ENCODE peak calls at places on chromosomes 12 and 14, in seven cellular contexts. One of them, this sample, is unnamed. For H3K4me1, the result is how much of the 10 kb centered on the place peaks cover.

GRCh38 chr12:47303207-47303606 is 223.4 kb upstream of the AMIGO2 start:
- DNase-seq in psoas muscle: no peak
- DNase-seq in CD8-positive, alpha-beta memory T cell: no peak
- DNase-seq in PC-9: no peak
- DNase-seq in gastrocnemius medialis: no peak
- DNase-seq in cardiac muscle cell: no peak
- DNase-seq in CD8-positive, alpha-beta T cell: no peak
- DNase-seq in this sample: no peak

GRCh38 chr14:65243766-65244442 is 141.6 kb upstream of the MAX start:
- DNase-seq in cardiac muscle cell: no peak
- DNase-seq in psoas muscle: no peak
- DNase-seq in CD8-positive, alpha-beta memory T cell: no peak
- DNase-seq in CD8-positive, alpha-beta T cell: no peak
- DNase-seq in PC-9: no peak
- DNase-seq in gastrocnemius medialis: no peak
- DNase-seq in this sample: no peak

GRCh38 chr14:31895206-31895605 is 181.9 kb upstream of the ARHGAP5 start:
- DNase-seq in CD8-positive, alpha-beta T cell: no peak
- DNase-seq in psoas muscle: no peak
- DNase-seq in CD8-positive, alpha-beta memory T cell: no peak
- DNase-seq in cardiac muscle cell: no peak
- DNase-seq in gastrocnemius medialis: no peak
- DNase-seq in PC-9: no peak
- DNase-seq in this sample: no peak

GRCh38 chr12:126772171-126772864 is 1494.7 kb upstream of the TMEM132C start:
- DNase-seq in CD8-positive, alpha-beta T cell: peak
- DNase-seq in CD8-positive, alpha-beta memory T cell: peak
- DNase-seq in gastrocnemius medialis: no peak
- DNase-seq in cardiac muscle cell: no peak
- DNase-seq in PC-9: peak
- DNase-seq in psoas muscle: no peak
- DNase-seq in this sample: no peak

GRCh38 chr14:41022932-41023331 is 583.7 kb upstream of the LRFN5 start:
- DNase-seq in psoas muscle: no peak
- DNase-seq in cardiac muscle cell: no peak
- DNase-seq in gastrocnemius medialis: no peak
- DNase-seq in CD8-positive, alpha-beta T cell: no peak
- DNase-seq in PC-9: no peak
- DNase-seq in CD8-positive, alpha-beta memory T cell: no peak
- DNase-seq in this sample: no peak

GRCh38 chr14:46368275-46368674 is 283.3 kb downstream of the RPL10L start:
- DNase-seq in psoas muscle: no peak
- DNase-seq in cardiac muscle cell: no peak
- DNase-seq in gastrocnemius medialis: no peak
- DNase-seq in PC-9: no peak
- DNase-seq in CD8-positive, alpha-beta memory T cell: no peak
- DNase-seq in CD8-positive, alpha-beta T cell: no peak
- DNase-seq in this sample: no peak

GRCh38 chr12:22459872-22460490 is 84.4 kb downstream of the C2CD5 start:
- DNase-seq in CD8-positive, alpha-beta T cell: no peak
- DNase-seq in gastrocnemius medialis: no peak
- DNase-seq in psoas muscle: no peak
- DNase-seq in cardiac muscle cell: peak
- DNase-seq in CD8-positive, alpha-beta memory T cell: no peak
- DNase-seq in PC-9: no peak
- DNase-seq in this sample: no peak

GRCh38 chr14:81550001-81550642 is 16.5 kb upstream of the SEL1L start:
- DNase-seq in CD8-positive, alpha-beta memory T cell: no peak
- DNase-seq in CD8-positive, alpha-beta T cell: no peak
- DNase-seq in gastrocnemius medialis: no peak
- DNase-seq in cardiac muscle cell: no peak
- DNase-seq in PC-9: no peak
- DNase-seq in psoas muscle: no peak
- DNase-seq in this sample: no peak

GRCh38 chr12:9118161-9118560 is 2.4 kb upstream of the A2M start:
- DNase-seq in PC-9: no peak
- DNase-seq in CD8-positive, alpha-beta T cell: no peak
- DNase-seq in CD8-positive, alpha-beta memory T cell: no peak
- DNase-seq in cardiac muscle cell: no peak
- DNase-seq in gastrocnemius medialis: peak
- DNase-seq in psoas muscle: no peak
- DNase-seq in this sample: peak

GRCh38 chr12:107655281-107656065 is 30.1 kb upstream of the PWP1 start:
- DNase-seq in PC-9: no peak
- DNase-seq in gastrocnemius medialis: no peak
- DNase-seq in CD8-positive, alpha-beta T cell: no peak
- DNase-seq in cardiac muscle cell: no peak
- DNase-seq in psoas muscle: no peak
- DNase-seq in CD8-positive, alpha-beta memory T cell: no peak
- DNase-seq in this sample: no peak

GRCh38 chr14:91105673-91106072 is 8.2 kb upstream of the DGLUCY start:
- DNase-seq in CD8-positive, alpha-beta memory T cell: no peak
- DNase-seq in gastrocnemius medialis: no peak
- DNase-seq in CD8-positive, alpha-beta T cell: no peak
- DNase-seq in psoas muscle: no peak
- DNase-seq in PC-9: no peak
- DNase-seq in cardiac muscle cell: no peak
- DNase-seq in this sample: no peak

GRCh38 chr14:61418749-61419148 is 97.4 kb downstream of the PRKCH start:
- DNase-seq in CD8-positive, alpha-beta T cell: no peak
- DNase-seq in CD8-positive, alpha-beta memory T cell: no peak
- DNase-seq in gastrocnemius medialis: no peak
- DNase-seq in psoas muscle: no peak
- DNase-seq in PC-9: no peak
- DNase-seq in cardiac muscle cell: peak
- DNase-seq in this sample: no peak
- H3K4me1 ChIP-seq in CD8-positive, alpha-beta T cell: half or more
- H3K4me1 ChIP-seq in CD8-positive, alpha-beta memory T cell: half or more
- H3K4me1 ChIP-seq in gastrocnemius medialis: under half
- H3K4me1 ChIP-seq in psoas muscle: under half
- H3K4me1 ChIP-seq in PC-9: under half
- H3K4me1 ChIP-seq in cardiac muscle cell: half or more
- H3K4me1 ChIP-seq in this sample: under half

GRCh38 chr12:6370576-6370935 is 4.8 kb downstream of the SCNN1A start:
- DNase-seq in gastrocnemius medialis: no peak
- DNase-seq in CD8-positive, alpha-beta T cell: no peak
- DNase-seq in cardiac muscle cell: no peak
- DNase-seq in CD8-positive, alpha-beta memory T cell: no peak
- DNase-seq in PC-9: no peak
- DNase-seq in psoas muscle: no peak
- DNase-seq in this sample: no peak
- H3K4me3 ChIP-seq in gastrocnemius medialis: no peak
- H3K4me3 ChIP-seq in CD8-positive, alpha-beta T cell: no peak
- H3K4me3 ChIP-seq in cardiac muscle cell: no peak
- H3K4me3 ChIP-seq in CD8-positive, alpha-beta memory T cell: no peak
- H3K4me3 ChIP-seq in PC-9: peak
- H3K4me3 ChIP-seq in psoas muscle: no peak
- H3K4me3 ChIP-seq in this sample: no peak

GRCh38 chr12:50441763-50442162 is 41.1 kb downstream of the LARP4 start:
- DNase-seq in psoas muscle: no peak
- DNase-seq in cardiac muscle cell: no peak
- DNase-seq in CD8-positive, alpha-beta memory T cell: no peak
- DNase-seq in CD8-positive, alpha-beta T cell: no peak
- DNase-seq in gastrocnemius medialis: peak
- DNase-seq in PC-9: no peak
- DNase-seq in this sample: no peak

GRCh38 chr12:50440288-50440687 is 39.6 kb downstream of the LARP4 start:
- DNase-seq in psoas muscle: no peak
- DNase-seq in cardiac muscle cell: no peak
- DNase-seq in gastrocnemius medialis: no peak
- DNase-seq in CD8-positive, alpha-beta memory T cell: no peak
- DNase-seq in CD8-positive, alpha-beta T cell: no peak
- DNase-seq in PC-9: no peak
- DNase-seq in this sample: no peak

GRCh38 chr12:50442178-50442908 is 41.7 kb downstream of the LARP4 start:
- DNase-seq in CD8-positive, alpha-beta T cell: no peak
- DNase-seq in cardiac muscle cell: no peak
- DNase-seq in CD8-positive, alpha-beta memory T cell: no peak
- DNase-seq in gastrocnemius medialis: no peak
- DNase-seq in psoas muscle: no peak
- DNase-seq in PC-9: no peak
- DNase-seq in this sample: no peak
- H3K27ac ChIP-seq in CD8-positive, alpha-beta T cell: no peak
- H3K27ac ChIP-seq in cardiac muscle cell: peak
- H3K27ac ChIP-seq in CD8-positive, alpha-beta memory T cell: no peak
- H3K27ac ChIP-seq in gastrocnemius medialis: peak
- H3K27ac ChIP-seq in psoas muscle: peak
- H3K27ac ChIP-seq in PC-9: no peak
- H3K27ac ChIP-seq in this sample: no peak

GRCh38 chr12:25810683-25811082 is 147.8 kb upstream of the RASSF8 start:
- DNase-seq in cardiac muscle cell: no peak
- DNase-seq in CD8-positive, alpha-beta T cell: no peak
- DNase-seq in gastrocnemius medialis: no peak
- DNase-seq in psoas muscle: no peak
- DNase-seq in PC-9: no peak
- DNase-seq in CD8-positive, alpha-beta memory T cell: no peak
- DNase-seq in this sample: no peak
- H3K4me1 ChIP-seq in cardiac muscle cell: under half
- H3K4me1 ChIP-seq in CD8-positive, alpha-beta T cell: under half
- H3K4me1 ChIP-seq in gastrocnemius medialis: under half
- H3K4me1 ChIP-seq in psoas muscle: under half
- H3K4me1 ChIP-seq in PC-9: under half
- H3K4me1 ChIP-seq in CD8-positive, alpha-beta memory T cell: under half
- H3K4me1 ChIP-seq in this sample: under half

DNA sequence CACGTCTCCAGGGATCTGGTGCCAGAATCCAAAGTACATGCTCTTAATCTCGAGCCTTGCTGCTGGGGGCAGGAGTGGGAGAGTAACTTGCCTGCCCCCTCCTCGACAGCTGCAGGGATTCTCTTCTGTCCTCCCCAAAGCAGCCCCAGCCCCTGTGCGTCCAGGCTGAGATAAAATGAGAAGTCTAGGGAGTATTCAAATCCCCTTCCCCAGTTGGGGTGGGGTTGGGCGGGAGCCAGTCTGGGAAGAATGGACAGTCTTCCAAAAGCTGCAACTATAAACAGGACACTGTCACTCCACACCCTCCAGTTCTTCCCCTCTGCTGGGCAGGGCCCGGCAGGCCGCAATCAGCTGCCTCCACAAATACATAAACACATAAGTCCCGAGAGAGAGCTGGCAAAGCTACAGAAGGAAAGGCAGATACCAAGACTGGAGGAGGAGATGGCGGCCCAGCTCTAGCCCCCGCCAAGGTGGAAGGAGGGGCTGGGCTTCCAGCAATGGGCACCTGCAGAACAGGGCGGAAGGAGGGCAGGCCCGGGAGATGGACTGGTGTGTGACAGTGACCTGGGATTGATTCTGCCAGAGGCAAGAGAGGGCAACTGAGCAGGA is 12.7 kb downstream of the LTBP2 start:
- DNase-seq in CD8-positive, alpha-beta memory T cell: no peak
- DNase-seq in PC-9: no peak
- DNase-seq in psoas muscle: no peak
- DNase-seq in cardiac muscle cell: no peak
- DNase-seq in CD8-positive, alpha-beta T cell: no peak
- DNase-seq in gastrocnemius medialis: no peak
- DNase-seq in this sample: no peak
- H3K4me3 ChIP-seq in CD8-positive, alpha-beta memory T cell: no peak
- H3K4me3 ChIP-seq in PC-9: no peak
- H3K4me3 ChIP-seq in psoas muscle: no peak
- H3K4me3 ChIP-seq in cardiac muscle cell: no peak
- H3K4me3 ChIP-seq in CD8-positive, alpha-beta T cell: no peak
- H3K4me3 ChIP-seq in gastrocnemius medialis: no peak
- H3K4me3 ChIP-seq in this sample: peak